ENCODE peak calls at places on chromosome 19, in five cellular contexts. X is adrenal gland, C is HAP-1, U is AG09309, W is neural progenitor cell. J is an unnamed sample.

GRCh38 chr19:29810504-29810871 is 1.3 kb upstream of the CCNE1 start:
- DNase-seq in X (peak), C (no peak), U (no peak), W (no peak), J (no peak)

GRCh38 chr19:33171916-33172359 is 22.2 kb upstream of the LRP3 start:
- DNase-seq in X (no peak), C (peak), U (no peak), W (no peak), J (no peak)

GRCh38 chr19:42051166-42052115 is 18.6 kb downstream of the GRIK5 start:
- DNase-seq in X (no peak), C (no peak), U (no peak), W (no peak), J (no peak)

GRCh38 chr19:17391371-17392151 is 2.4 kb downstream of the CCDC194 start:
- DNase-seq in X (no peak), C (no peak), U (no peak), W (peak), J (no peak)

GRCh38 chr19:40596608-40597328 is 4.4 kb upstream of the LTBP4 start:
- DNase-seq in X (peak), C (peak), U (no peak), W (peak), J (no peak)

GRCh38 chr19:33437351-33438015 is 64.0 kb downstream of the CEBPG start:
- DNase-seq in X (no peak), C (no peak), U (no peak), W (no peak), J (no peak)

GRCh38 chr19:34236035-34236793 is 18.1 kb upstream of the GARRE1 start:
- DNase-seq in X (no peak), C (no peak), U (peak), W (no peak), J (peak)

GRCh38 chr19:39825093-39825463 is 8.9 kb downstream of the DYRK1B start:
- DNase-seq in X (no peak), C (no peak), U (no peak), W (no peak), J (no peak)

GRCh38 chr19:35938282-35939224 is 2.4 kb downstream of the LRFN3 start:
- DNase-seq in X (no peak), C (no peak), U (no peak), W (no peak), J (no peak)

GRCh38 chr19:34432797-34433196 is 4.6 kb downstream of the UBA2 start:
- DNase-seq in X (no peak), C (no peak), U (no peak), W (no peak), J (no peak)

GRCh38 chr19:23410155-23410554 is 14.9 kb upstream of the ZNF91 start:
- DNase-seq in X (no peak), C (no peak), U (no peak), W (no peak), J (no peak)

GRCh38 chr19:56403261-56403660 is 871 bp upstream of the ZNF583 start:
- DNase-seq in X (no peak), C (no peak), U (no peak), W (peak), J (no peak)

GRCh38 chr19:42281175-42282035 is 12.4 kb downstream of the CIC start:
- DNase-seq in X (peak), C (peak), U (no peak), W (peak), J (no peak)

GRCh38 chr19:35004517-35005255 is 4.6 kb downstream of the GRAMD1A start:
- DNase-seq in X (no peak), C (no peak), U (no peak), W (no peak), J (no peak)

GRCh38 chr19:31583148-31583547 is 233.9 kb upstream of the TSHZ3 start:
- DNase-seq in X (no peak), C (no peak), U (no peak), W (no peak), J (no peak)

GRCh38 chr19:55255618-55256423 is 3.0 kb downstream of the PPP6R1 start:
- DNase-seq in X (no peak), C (no peak), U (no peak), W (no peak), J (no peak)

GRCh38 chr19:14536926-14537692 is 7.7 kb downstream of the TECR start:
- DNase-seq in X (peak), C (peak), U (no peak), W (peak), J (no peak)

GRCh38 chr19:8607386-8607785 is 3.1 kb downstream of the ADAMTS10 start:
- DNase-seq in X (peak), C (no peak), U (no peak), W (no peak), J (no peak)

GRCh38 chr19:56252699-56253422 is 19.7 kb upstream of the EDDM13 start:
- DNase-seq in X (peak), C (peak), U (peak), W (peak), J (no peak)

GRCh38 chr19:6373813-6374108 is 1.2 kb downstream of the ALKBH7 start:
- DNase-seq in X (no peak), C (no peak), U (no peak), W (no peak), J (no peak)

GRCh38 chr19:47623151-47623920 is 14.4 kb downstream of the BICRA start:
- DNase-seq in X (peak), C (no peak), U (no peak), W (no peak), J (no peak)

GRCh38 chr19:51692065-51692915 is 840 bp upstream of the SPACA6 start:
- DNase-seq in X (peak), C (no peak), U (no peak), W (no peak), J (no peak)

GRCh38 chr19:51690359-51691121 is 2.6 kb upstream of the SPACA6 start:
- DNase-seq in X (peak), C (peak), U (no peak), W (peak), J (no peak)

GRCh38 chr19:51693246-51693645 is at the start of gene SPACA6:
- DNase-seq in X (peak), C (no peak), U (no peak), W (no peak), J (no peak)

GRCh38 chr19:51689751-51690358 is 3.3 kb upstream of the SPACA6 start:
- DNase-seq in X (peak), C (peak), U (no peak), W (peak), J (no peak)

GRCh38 chr19:51691122-51692064 is 1.7 kb upstream of the SPACA6 start:
- DNase-seq in X (peak), C (peak), U (no peak), W (peak), J (no peak)
- H3K4me3 ChIP-seq in X (no peak), C (peak), U (peak), W (peak), J (peak)

DNA sequence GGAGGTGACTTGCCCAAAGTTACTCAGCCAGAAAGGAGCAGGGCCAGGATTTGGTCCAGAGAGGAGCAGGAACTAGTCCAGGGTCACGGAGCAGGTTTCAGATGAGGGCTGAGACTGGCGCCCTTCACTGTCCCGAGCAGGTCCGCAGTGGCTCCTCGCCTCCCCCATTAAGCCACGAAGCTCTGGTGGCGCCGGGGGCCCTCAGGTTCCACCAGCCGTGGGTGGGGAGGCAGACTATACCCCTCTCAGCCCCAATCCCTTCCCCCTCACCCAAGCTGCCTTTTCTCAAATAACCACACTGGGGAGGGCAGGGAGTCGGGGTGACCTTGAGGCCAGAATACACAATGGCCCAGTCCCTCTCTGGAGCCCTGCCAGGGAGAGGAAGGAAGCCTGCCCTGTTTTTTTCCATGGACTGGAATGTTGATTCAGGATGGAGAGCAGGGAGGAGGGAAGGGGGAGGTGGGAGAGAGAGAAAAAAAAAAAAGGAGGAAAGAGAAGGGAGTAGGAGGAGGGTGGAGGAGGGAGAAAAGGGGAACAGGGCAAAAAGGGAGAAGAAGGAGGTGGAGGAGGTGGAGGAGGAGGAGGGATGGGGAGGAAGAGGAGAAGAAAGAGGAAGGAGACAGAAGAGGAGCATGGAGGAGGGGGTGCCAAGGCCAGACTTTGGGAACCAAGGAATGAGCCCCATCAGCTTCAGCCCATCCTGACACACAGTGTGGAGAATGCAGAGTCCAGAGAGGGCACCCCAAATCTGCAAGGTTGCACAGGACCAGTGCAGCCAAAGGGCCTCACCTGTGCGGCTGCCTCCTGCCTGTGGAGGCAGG is 19.7 kb downstream of the CEACAM16 start:
- DNase-seq in X (peak), C (peak), U (no peak), W (peak), J (no peak)
- H3K4me3 ChIP-seq in X (no peak), C (peak), U (no peak), W (no peak), J (no peak)

DNA sequence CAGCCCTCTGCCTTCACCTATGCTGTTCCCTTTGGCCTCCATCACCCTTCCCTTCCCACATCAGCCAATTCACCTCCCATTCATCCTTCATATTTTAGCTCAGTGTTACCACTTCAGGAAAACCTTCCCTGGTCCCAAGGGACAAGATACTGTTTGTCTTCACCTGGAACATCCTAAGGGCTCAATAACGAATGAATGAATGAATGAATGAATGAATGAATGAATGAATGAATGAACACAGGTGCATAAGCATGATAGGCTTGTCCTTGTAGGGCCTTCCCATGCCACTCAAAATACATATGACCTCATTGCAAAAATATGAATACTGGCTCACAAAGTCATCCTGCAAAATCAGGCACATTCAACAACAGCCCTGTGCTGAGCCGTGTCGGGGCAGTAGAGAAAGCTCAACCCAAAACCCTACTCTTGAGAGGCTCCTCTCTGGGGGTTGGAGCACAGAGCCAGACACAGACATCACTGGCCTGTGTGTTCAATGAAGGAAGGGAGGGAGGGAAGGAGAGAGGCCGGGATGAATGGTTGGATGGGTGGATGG is 33.7 kb upstream of the TPM4 start:
- DNase-seq in X (no peak), C (no peak), U (no peak), W (no peak), J (no peak)
- H3K4me3 ChIP-seq in X (no peak), C (no peak), U (no peak), W (no peak), J (no peak)

DNA sequence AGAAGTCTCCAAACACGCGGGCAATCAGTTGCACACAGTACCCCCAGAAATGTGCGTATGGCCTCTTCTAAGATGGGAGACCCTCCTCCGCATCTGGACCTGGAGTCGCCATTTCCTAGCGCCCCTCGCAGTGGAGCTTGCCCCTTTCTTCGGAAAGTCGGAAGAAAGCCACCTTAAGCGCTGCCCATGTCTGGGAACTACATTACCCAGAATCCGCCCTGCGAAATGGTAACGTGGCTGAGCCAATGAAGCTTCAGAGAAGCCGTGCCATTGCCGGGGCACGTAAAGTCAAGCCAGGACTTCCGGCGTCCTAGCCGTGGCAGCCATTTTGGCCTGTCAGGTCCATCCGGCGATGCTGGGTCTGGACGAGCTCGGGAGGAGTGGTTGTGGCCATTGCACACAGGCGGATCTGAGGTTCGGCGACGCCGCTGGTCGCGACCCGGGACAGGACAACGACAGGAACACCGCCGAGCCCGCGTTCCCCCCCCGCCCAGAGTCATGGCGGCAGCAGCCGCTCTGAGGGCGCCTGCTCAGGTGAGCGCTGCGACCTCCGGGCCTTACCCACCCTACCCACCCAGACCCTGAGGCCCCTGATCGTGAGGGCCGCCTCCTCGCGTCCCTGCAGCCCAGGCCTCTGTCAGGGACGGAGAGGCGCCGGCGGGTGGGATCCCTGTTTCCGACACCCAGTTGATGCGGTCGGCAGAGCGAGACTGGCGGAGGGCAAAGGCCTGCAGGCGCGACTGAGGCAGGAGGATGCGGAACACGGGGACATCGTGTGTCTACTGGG is at the start of gene ZNF586:
- DNase-seq in X (peak), C (no peak), U (peak), W (peak), J (peak)
- H3K4me3 ChIP-seq in X (no peak), C (no peak), U (peak), W (peak), J (peak)

GRCh38 chr19:3785938-3786824 is at the start of gene MATK:
- DNase-seq in X (no peak), C (peak), U (no peak), W (peak), J (no peak)
- H3K4me3 ChIP-seq in X (no peak), C (peak), U (no peak), W (peak), J (no peak)

DNA sequence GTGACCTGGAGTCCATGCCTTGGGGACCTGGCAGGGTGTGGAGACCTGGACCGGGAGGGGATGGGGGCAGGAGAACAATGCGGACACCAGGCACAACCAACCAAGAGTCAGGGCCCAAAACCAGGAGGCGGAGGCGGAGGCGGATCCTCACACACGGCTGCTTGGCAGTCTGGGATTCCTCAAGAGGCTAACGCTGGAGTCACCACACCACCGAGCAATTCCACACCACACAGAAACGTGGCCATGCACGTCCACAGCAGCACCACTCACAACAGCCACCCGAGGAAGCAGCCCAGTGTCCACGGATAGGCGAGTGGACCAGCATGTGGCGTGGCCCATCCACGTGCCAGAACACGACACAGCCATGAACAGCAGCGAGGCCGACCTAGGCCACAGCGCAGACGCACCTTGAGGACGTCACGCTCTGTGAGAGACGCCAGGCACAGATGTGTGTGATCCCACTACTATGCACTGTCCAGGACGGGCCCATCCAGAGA is 17.7 kb downstream of the SBNO2 start:
- DNase-seq in X (peak), C (no peak), U (no peak), W (no peak), J (no peak)
- H3K4me3 ChIP-seq in X (no peak), C (no peak), U (no peak), W (no peak), J (no peak)

GRCh38 chr19:43905897-43906296 is 29.2 kb downstream of the ZNF45 start:
- DNase-seq in X (no peak), C (no peak), U (no peak), W (no peak), J (no peak)

GRCh38 chr19:43895727-43896126 is 39.4 kb downstream of the ZNF45 start:
- DNase-seq in X (no peak), C (no peak), U (no peak), W (no peak), J (no peak)

GRCh38 chr19:43906774-43907173 is 28.3 kb downstream of the ZNF45 start:
- DNase-seq in X (no peak), C (no peak), U (no peak), W (no peak), J (no peak)

GRCh38 chr19:43902399-43902798 is 32.7 kb downstream of the ZNF45 start:
- DNase-seq in X (no peak), C (no peak), U (no peak), W (no peak), J (no peak)

DNA sequence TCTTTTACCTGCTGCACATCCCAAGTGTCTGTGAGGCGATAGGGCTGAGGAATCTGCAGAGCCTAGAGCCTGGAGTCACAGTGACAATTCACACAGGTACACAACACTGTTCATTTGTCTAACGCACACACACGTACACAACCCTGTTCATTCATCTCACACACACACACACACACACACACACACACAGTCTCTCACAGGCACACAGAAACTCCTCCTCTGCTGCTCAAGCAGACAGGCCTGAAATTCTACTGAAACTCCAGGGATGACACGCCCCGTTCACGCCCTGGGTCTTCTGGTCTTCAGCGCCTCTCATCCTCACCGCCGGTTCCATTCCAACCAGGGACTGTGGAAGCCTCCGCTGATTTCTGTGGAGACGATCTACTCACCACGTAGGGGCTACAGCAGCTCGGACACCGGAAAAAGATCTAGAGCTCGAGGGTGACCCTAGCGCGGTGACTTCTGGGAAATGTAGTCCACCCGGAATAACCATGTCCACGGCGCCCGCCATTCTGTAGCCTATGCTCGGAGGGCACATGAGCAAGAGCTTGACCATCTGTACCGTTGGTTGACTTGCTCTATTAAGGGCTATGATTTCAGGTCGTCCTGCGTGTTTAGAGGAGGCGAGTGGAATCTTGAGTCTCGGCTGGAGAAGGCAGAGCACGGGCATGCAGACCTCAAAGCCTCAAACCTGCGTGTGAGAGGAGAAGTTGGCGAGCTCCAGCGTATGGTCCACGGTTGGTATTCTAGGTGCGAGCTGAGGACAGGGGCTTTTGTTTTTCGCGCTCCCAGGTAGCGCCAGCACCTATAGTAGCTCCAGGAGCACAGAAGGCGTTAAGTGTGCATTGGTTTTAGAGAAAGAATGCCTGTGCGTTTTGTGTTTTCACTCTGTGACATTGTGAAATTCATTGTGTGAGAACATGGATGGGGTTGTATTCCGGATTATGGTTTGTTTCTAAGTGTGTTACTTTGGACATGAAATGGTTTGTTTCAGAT is 33.4 kb downstream of the ZNF45 start:
- DNase-seq in X (peak), C (peak), U (peak), W (peak), J (peak)
- H3K4me3 ChIP-seq in X (peak), C (peak), U (peak), W (peak), J (peak)

GRCh38 chr19:5297272-5297669 is 43.3 kb downstream of the PTPRS start:
- DNase-seq in X (no peak), C (no peak), U (no peak), W (no peak), J (no peak)
- H3K4me3 ChIP-seq in X (no peak), C (no peak), U (no peak), W (no peak), J (no peak)

DNA sequence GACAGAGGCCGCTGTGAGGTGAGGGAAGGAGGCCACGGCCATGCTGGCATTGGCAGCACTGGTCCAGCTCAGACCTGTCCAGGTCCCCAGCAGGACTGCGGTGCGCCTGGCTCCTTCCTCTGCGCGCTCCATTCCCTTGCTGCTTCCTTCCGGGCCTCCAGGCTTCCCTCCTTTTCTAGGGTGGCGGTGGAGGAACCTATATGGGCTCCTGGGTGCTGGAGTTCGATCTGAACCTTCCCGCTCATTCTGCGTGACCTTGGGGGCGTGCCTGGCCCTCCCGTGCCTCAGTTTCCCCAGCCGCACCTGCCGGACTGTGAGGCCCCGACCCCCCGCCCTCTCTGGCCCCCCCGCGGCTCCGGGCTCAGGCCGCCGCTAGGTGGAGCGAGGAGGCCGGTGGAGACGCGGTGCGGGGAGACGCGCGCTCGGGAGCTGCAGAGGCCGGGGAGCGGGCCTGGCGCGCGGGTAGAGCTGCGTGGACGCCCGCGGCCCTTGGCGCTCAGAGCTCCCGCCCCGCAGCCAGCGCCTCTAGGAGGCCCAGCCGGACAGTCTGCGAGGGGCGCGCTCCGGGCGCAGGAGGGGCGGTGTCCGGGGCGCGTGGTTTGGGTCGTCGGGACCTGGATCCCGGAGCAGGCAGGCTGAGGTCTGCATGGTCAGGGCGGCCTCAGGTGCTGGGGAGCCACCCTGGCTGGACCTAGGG is 29.9 kb downstream of the EFNA2 start:
- DNase-seq in X (peak), C (peak), U (no peak), W (peak), J (no peak)
- H3K4me3 ChIP-seq in X (no peak), C (peak), U (no peak), W (peak), J (peak)